ENCODE peak calls at places on chromosomes 3 and 15, in six cellular contexts. One of them, this sample, is unnamed.

GRCh38 chr15:66743703-66744536 is 41.9 kb downstream of the SMAD6 start:
- DNase-seq in Panc1: no peak
- DNase-seq in mesothelial cell of epicardium: no peak
- DNase-seq in heart right ventricle: no peak
- DNase-seq in CD8-positive, alpha-beta T cell: no peak
- DNase-seq in osteocyte: no peak
- DNase-seq in this sample: no peak

GRCh38 chr3:124526601-124527000 is 203.7 kb upstream of the UMPS start:
- DNase-seq in CD8-positive, alpha-beta T cell: no peak
- DNase-seq in Panc1: no peak
- DNase-seq in heart right ventricle: no peak
- DNase-seq in osteocyte: no peak
- DNase-seq in mesothelial cell of epicardium: no peak
- DNase-seq in this sample: no peak

GRCh38 chr3:23435318-23435717 is 232.2 kb downstream of the UBE2E2 start:
- DNase-seq in Panc1: no peak
- DNase-seq in heart right ventricle: no peak
- DNase-seq in mesothelial cell of epicardium: no peak
- DNase-seq in CD8-positive, alpha-beta T cell: no peak
- DNase-seq in osteocyte: no peak
- DNase-seq in this sample: no peak

GRCh38 chr3:52091566-52092290 is 35.4 kb upstream of the DUSP7 start:
- DNase-seq in osteocyte: no peak
- DNase-seq in mesothelial cell of epicardium: no peak
- DNase-seq in CD8-positive, alpha-beta T cell: no peak
- DNase-seq in Panc1: no peak
- DNase-seq in heart right ventricle: no peak
- DNase-seq in this sample: no peak

GRCh38 chr3:76824658-76825310 is 215.1 kb upstream of the ROBO2 start:
- DNase-seq in heart right ventricle: no peak
- DNase-seq in Panc1: no peak
- DNase-seq in CD8-positive, alpha-beta T cell: no peak
- DNase-seq in mesothelial cell of epicardium: no peak
- DNase-seq in osteocyte: no peak
- DNase-seq in this sample: no peak

GRCh38 chr3:184541886-184542562 is 19.6 kb upstream of the EPHB3 start:
- DNase-seq in CD8-positive, alpha-beta T cell: no peak
- DNase-seq in mesothelial cell of epicardium: peak
- DNase-seq in Panc1: no peak
- DNase-seq in heart right ventricle: no peak
- DNase-seq in osteocyte: peak
- DNase-seq in this sample: no peak

GRCh38 chr3:7999363-7999762 is 502.3 kb upstream of the LMCD1 start:
- DNase-seq in CD8-positive, alpha-beta T cell: no peak
- DNase-seq in heart right ventricle: no peak
- DNase-seq in mesothelial cell of epicardium: no peak
- DNase-seq in Panc1: no peak
- DNase-seq in osteocyte: no peak
- DNase-seq in this sample: no peak

GRCh38 chr15:63971904-63972303 is 74.4 kb downstream of the DAPK2 start:
- DNase-seq in heart right ventricle: no peak
- DNase-seq in CD8-positive, alpha-beta T cell: no peak
- DNase-seq in Panc1: no peak
- DNase-seq in osteocyte: no peak
- DNase-seq in mesothelial cell of epicardium: no peak
- DNase-seq in this sample: no peak

GRCh38 chr3:88291516-88291915 is 141.8 kb downstream of the C3orf38 start:
- DNase-seq in Panc1: no peak
- DNase-seq in heart right ventricle: no peak
- DNase-seq in mesothelial cell of epicardium: no peak
- DNase-seq in CD8-positive, alpha-beta T cell: no peak
- DNase-seq in osteocyte: no peak
- DNase-seq in this sample: no peak

GRCh38 chr3:184742676-184743135 is 30.8 kb upstream of the MAGEF1 start:
- DNase-seq in heart right ventricle: no peak
- DNase-seq in osteocyte: no peak
- DNase-seq in CD8-positive, alpha-beta T cell: no peak
- DNase-seq in Panc1: no peak
- DNase-seq in mesothelial cell of epicardium: no peak
- DNase-seq in this sample: no peak

GRCh38 chr15:41882689-41883483 is 11.0 kb downstream of the SPTBN5 start:
- DNase-seq in mesothelial cell of epicardium: no peak
- DNase-seq in osteocyte: no peak
- DNase-seq in heart right ventricle: no peak
- DNase-seq in CD8-positive, alpha-beta T cell: no peak
- DNase-seq in Panc1: no peak
- DNase-seq in this sample: no peak

GRCh38 chr3:108477511-108478147 is 32.8 kb downstream of the MYH15 start:
- DNase-seq in Panc1: no peak
- DNase-seq in heart right ventricle: peak
- DNase-seq in CD8-positive, alpha-beta T cell: peak
- DNase-seq in mesothelial cell of epicardium: peak
- DNase-seq in osteocyte: no peak
- DNase-seq in this sample: peak

GRCh38 chr3:105349988-105350387 is 16.7 kb upstream of the ALCAM start:
- DNase-seq in CD8-positive, alpha-beta T cell: no peak
- DNase-seq in heart right ventricle: no peak
- DNase-seq in mesothelial cell of epicardium: no peak
- DNase-seq in Panc1: no peak
- DNase-seq in osteocyte: no peak
- DNase-seq in this sample: no peak

GRCh38 chr3:67692621-67693020 is 38.2 kb upstream of the SUCLG2 start:
- DNase-seq in heart right ventricle: no peak
- DNase-seq in Panc1: no peak
- DNase-seq in osteocyte: no peak
- DNase-seq in CD8-positive, alpha-beta T cell: no peak
- DNase-seq in mesothelial cell of epicardium: no peak
- DNase-seq in this sample: no peak

GRCh38 chr15:48020166-48020565 is 100.6 kb upstream of the SLC24A5 start:
- DNase-seq in osteocyte: no peak
- DNase-seq in mesothelial cell of epicardium: no peak
- DNase-seq in CD8-positive, alpha-beta T cell: no peak
- DNase-seq in Panc1: no peak
- DNase-seq in heart right ventricle: no peak
- DNase-seq in this sample: no peak

GRCh38 chr15:39629376-39629775 is 48.5 kb downstream of the THBS1 start:
- DNase-seq in CD8-positive, alpha-beta T cell: peak
- DNase-seq in mesothelial cell of epicardium: no peak
- DNase-seq in Panc1: no peak
- DNase-seq in heart right ventricle: no peak
- DNase-seq in osteocyte: no peak
- DNase-seq in this sample: no peak

GRCh38 chr3:161915283-161915682 is 418.7 kb downstream of the OTOL1 start:
- DNase-seq in mesothelial cell of epicardium: no peak
- DNase-seq in Panc1: no peak
- DNase-seq in osteocyte: no peak
- DNase-seq in heart right ventricle: no peak
- DNase-seq in CD8-positive, alpha-beta T cell: no peak
- DNase-seq in this sample: no peak

GRCh38 chr3:101223016-101223415 is 97.4 kb downstream of the IMPG2 start:
- DNase-seq in osteocyte: no peak
- DNase-seq in CD8-positive, alpha-beta T cell: no peak
- DNase-seq in mesothelial cell of epicardium: no peak
- DNase-seq in Panc1: no peak
- DNase-seq in heart right ventricle: no peak
- DNase-seq in this sample: no peak

GRCh38 chr3:138459619-138460535 is 25.5 kb downstream of the ESYT3 start:
- DNase-seq in mesothelial cell of epicardium: no peak
- DNase-seq in CD8-positive, alpha-beta T cell: peak
- DNase-seq in osteocyte: peak
- DNase-seq in heart right ventricle: no peak
- DNase-seq in Panc1: no peak
- DNase-seq in this sample: no peak

GRCh38 chr3:182937293-182938051 is 42.9 kb downstream of the DCUN1D1 start:
- DNase-seq in mesothelial cell of epicardium: no peak
- DNase-seq in CD8-positive, alpha-beta T cell: no peak
- DNase-seq in Panc1: no peak
- DNase-seq in osteocyte: no peak
- DNase-seq in heart right ventricle: no peak
- DNase-seq in this sample: no peak

GRCh38 chr3:187291512-187292132 is at the start of gene MASP1:
- DNase-seq in mesothelial cell of epicardium: peak
- DNase-seq in osteocyte: no peak
- DNase-seq in CD8-positive, alpha-beta T cell: no peak
- DNase-seq in Panc1: no peak
- DNase-seq in heart right ventricle: peak
- DNase-seq in this sample: peak

GRCh38 chr3:10883478-10884234 is 67.6 kb downstream of the SLC6A11 start:
- DNase-seq in Panc1: no peak
- DNase-seq in heart right ventricle: no peak
- DNase-seq in CD8-positive, alpha-beta T cell: no peak
- DNase-seq in mesothelial cell of epicardium: no peak
- DNase-seq in osteocyte: no peak
- DNase-seq in this sample: no peak

GRCh38 chr3:140597364-140597763 is 80.5 kb upstream of the TRIM42 start:
- DNase-seq in CD8-positive, alpha-beta T cell: no peak
- DNase-seq in Panc1: no peak
- DNase-seq in heart right ventricle: no peak
- DNase-seq in osteocyte: no peak
- DNase-seq in mesothelial cell of epicardium: no peak
- DNase-seq in this sample: no peak

GRCh38 chr3:140588558-140588957 is 89.3 kb upstream of the TRIM42 start:
- DNase-seq in heart right ventricle: no peak
- DNase-seq in CD8-positive, alpha-beta T cell: no peak
- DNase-seq in osteocyte: no peak
- DNase-seq in mesothelial cell of epicardium: no peak
- DNase-seq in Panc1: no peak
- DNase-seq in this sample: no peak

GRCh38 chr3:140595295-140595694 is 82.6 kb upstream of the TRIM42 start:
- DNase-seq in osteocyte: no peak
- DNase-seq in Panc1: no peak
- DNase-seq in CD8-positive, alpha-beta T cell: no peak
- DNase-seq in heart right ventricle: no peak
- DNase-seq in mesothelial cell of epicardium: no peak
- DNase-seq in this sample: no peak

GRCh38 chr3:140597792-140598191 is 80.1 kb upstream of the TRIM42 start:
- DNase-seq in osteocyte: no peak
- DNase-seq in CD8-positive, alpha-beta T cell: no peak
- DNase-seq in heart right ventricle: no peak
- DNase-seq in mesothelial cell of epicardium: no peak
- DNase-seq in Panc1: no peak
- DNase-seq in this sample: no peak

DNA sequence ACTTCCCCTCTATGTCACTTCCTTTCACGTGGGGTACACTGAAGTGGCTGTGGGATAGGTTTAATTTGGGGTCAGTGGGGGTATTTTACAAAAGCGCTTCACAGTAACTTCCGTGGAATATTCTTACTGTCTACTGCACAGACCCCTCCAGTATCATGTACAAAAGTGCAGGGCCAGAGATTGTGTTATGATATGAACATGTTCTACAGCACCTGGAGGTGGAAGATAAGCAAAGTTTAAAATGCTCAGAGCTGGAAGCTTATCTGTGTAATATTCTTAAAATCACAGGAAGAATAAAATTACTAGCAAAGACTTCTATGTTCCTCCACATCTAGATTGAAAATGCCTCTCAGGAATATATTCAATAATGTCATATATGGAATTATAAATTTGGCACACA is 84.1 kb upstream of the TRIM42 start:
- DNase-seq in osteocyte: no peak
- DNase-seq in mesothelial cell of epicardium: no peak
- DNase-seq in Panc1: no peak
- DNase-seq in CD8-positive, alpha-beta T cell: no peak
- DNase-seq in heart right ventricle: no peak
- DNase-seq in this sample: no peak
- TF ChIP-seq CTCF in osteocyte: no peak
- TF ChIP-seq CTCF in mesothelial cell of epicardium: no peak
- TF ChIP-seq CTCF in Panc1: no peak
- TF ChIP-seq CTCF in CD8-positive, alpha-beta T cell: no peak
- TF ChIP-seq CTCF in heart right ventricle: no peak
- TF ChIP-seq CTCF in this sample: no peak

DNA sequence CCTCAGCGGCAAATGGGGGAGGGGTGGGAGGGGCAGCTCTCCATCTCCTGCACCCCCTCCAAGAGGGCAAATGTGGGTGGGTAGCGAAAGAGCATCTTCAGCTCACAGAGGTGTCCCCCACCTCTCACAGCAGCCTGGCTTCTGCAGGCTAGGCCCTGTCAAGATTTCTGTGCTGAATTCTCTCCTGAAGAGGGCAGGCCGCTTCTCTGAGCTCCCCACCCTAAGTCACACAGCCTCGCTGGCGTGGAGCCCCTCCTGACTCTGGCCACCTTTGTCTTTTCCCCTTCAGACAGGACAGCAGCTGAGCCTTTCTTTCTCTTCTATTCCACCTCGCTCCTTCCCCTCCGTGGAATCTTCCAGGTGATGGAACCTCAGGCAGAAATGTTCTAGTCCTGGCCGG is 26.3 kb upstream of the ADAMTS7 start:
- DNase-seq in Panc1: no peak
- DNase-seq in heart right ventricle: no peak
- DNase-seq in mesothelial cell of epicardium: no peak
- DNase-seq in CD8-positive, alpha-beta T cell: no peak
- DNase-seq in osteocyte: no peak
- DNase-seq in this sample: no peak
- TF ChIP-seq CTCF in Panc1: no peak
- TF ChIP-seq CTCF in heart right ventricle: no peak
- TF ChIP-seq CTCF in mesothelial cell of epicardium: no peak
- TF ChIP-seq CTCF in CD8-positive, alpha-beta T cell: no peak
- TF ChIP-seq CTCF in osteocyte: no peak
- TF ChIP-seq CTCF in this sample: no peak

DNA sequence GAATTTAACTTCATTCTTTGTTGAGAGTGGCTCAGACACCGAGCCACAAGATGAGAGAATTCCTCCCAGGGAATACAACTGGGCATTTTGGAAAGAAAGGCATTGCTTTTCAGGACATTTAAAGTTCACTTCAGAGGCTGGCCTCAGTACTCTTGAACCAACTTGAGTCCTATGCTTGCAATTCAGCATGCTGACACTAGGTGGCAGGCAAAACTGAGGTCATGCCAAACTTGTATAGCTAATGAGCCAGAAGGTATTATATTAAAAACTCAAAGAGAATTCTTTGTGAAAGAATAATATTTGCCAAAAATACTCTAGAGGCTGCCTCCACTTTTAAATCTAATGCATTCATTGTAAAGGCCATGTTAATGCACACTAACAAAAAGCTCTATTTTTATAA is 104.7 kb downstream of the RARB start:
- DNase-seq in osteocyte: no peak
- DNase-seq in CD8-positive, alpha-beta T cell: no peak
- DNase-seq in Panc1: peak
- DNase-seq in mesothelial cell of epicardium: no peak
- DNase-seq in heart right ventricle: no peak
- DNase-seq in this sample: no peak
- TF ChIP-seq CTCF in osteocyte: peak
- TF ChIP-seq CTCF in CD8-positive, alpha-beta T cell: no peak
- TF ChIP-seq CTCF in Panc1: peak
- TF ChIP-seq CTCF in mesothelial cell of epicardium: peak
- TF ChIP-seq CTCF in heart right ventricle: peak
- TF ChIP-seq CTCF in this sample: peak

DNA sequence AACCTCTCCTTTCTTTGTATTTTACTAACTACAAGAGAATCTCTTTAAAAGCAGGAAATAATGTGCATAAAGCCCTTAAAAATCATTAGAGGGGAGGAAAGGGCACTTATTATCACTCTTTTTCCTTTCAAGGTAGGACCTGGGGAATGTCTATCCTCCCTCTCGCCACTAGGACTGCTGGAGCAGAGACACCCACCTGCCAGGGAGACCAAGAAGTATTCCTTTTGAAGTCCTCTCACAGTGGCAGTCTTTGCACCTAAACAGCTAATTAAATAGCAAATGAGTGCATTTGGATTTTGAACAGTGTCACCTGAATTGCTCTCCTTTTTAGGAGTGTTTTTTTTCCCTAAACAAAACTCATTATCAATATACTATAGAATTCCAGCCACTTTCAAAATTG is 874.1 kb downstream of the ZPLD1 start:
- DNase-seq in Panc1: no peak
- DNase-seq in heart right ventricle: no peak
- DNase-seq in osteocyte: no peak
- DNase-seq in mesothelial cell of epicardium: no peak
- DNase-seq in CD8-positive, alpha-beta T cell: no peak
- DNase-seq in this sample: no peak
- TF ChIP-seq CTCF in Panc1: peak
- TF ChIP-seq CTCF in heart right ventricle: no peak
- TF ChIP-seq CTCF in osteocyte: peak
- TF ChIP-seq CTCF in mesothelial cell of epicardium: peak
- TF ChIP-seq CTCF in CD8-positive, alpha-beta T cell: no peak
- TF ChIP-seq CTCF in this sample: no peak